ENCODE peak calls at places on chromosomes 11 and 22, in five cellular contexts. G, C, F, Q and K are unnamed samples.

GRCh38 chr22:35170716-35171697 is 86.3 kb upstream of the HMGXB4 start:
- DNase-seq in G (no peak), Q (no peak), F (peak), C (no peak), K (no peak)

GRCh38 chr11:13721760-13722159 is 53.3 kb downstream of the FAR1 start:
- DNase-seq in C (no peak), G (peak), F (no peak), Q (no peak), K (no peak)

GRCh38 chr11:18987454-18988231 is 48.4 kb upstream of the MRGPRX1 start:
- DNase-seq in F (no peak), C (no peak), G (peak), Q (no peak), K (no peak)

GRCh38 chr22:24440270-24440717 is 12.9 kb downstream of the ADORA2A start:
- DNase-seq in C (no peak), F (no peak), Q (no peak), G (no peak), K (no peak)

GRCh38 chr22:40346178-40347064 is at the start of gene ADSL:
- DNase-seq in C (peak), G (peak), F (peak), Q (peak), K (peak)

GRCh38 chr11:118106789-118107335 is 20.1 kb upstream of the SMIM35 start:
- DNase-seq in Q (no peak), G (no peak), F (no peak), C (no peak), K (peak)

GRCh38 chr11:73201249-73201648 is 16.8 kb upstream of the P2RY2 start:
- DNase-seq in F (no peak), Q (no peak), C (peak), G (no peak), K (peak)

GRCh38 chr11:86593833-86594232 is 78.6 kb downstream of the ME3 start:
- DNase-seq in F (no peak), G (no peak), Q (no peak), C (no peak), K (no peak)

GRCh38 chr22:36385491-36386350 is 2.0 kb downstream of the MYH9 start:
- DNase-seq in Q (peak), C (peak), G (no peak), F (no peak), K (peak)

GRCh38 chr11:13128381-13128780 is 119.3 kb downstream of the RASSF10 start:
- DNase-seq in Q (no peak), C (no peak), F (no peak), G (no peak), K (no peak)

GRCh38 chr11:118872403-118872821 is 11.3 kb upstream of the CXCR5 start:
- DNase-seq in C (no peak), F (no peak), G (no peak), Q (no peak), K (no peak)

GRCh38 chr11:16226245-16226644 is 130.1 kb downstream of the SOX6 start:
- DNase-seq in G (peak), C (peak), F (peak), Q (no peak), K (no peak)

GRCh38 chr11:36356201-36356600 is 60.1 kb downstream of the PRR5L start:
- DNase-seq in C (no peak), G (peak), Q (no peak), F (no peak), K (no peak)

GRCh38 chr11:10657308-10658271 is 36.0 kb downstream of the IRAG1 start:
- DNase-seq in C (no peak), G (peak), F (peak), Q (no peak), K (no peak)

GRCh38 chr22:36918730-36919129 is 5.3 kb downstream of the CSF2RB start:
- DNase-seq in C (no peak), Q (no peak), F (no peak), G (no peak), K (no peak)

GRCh38 chr11:13009921-13010736 is 1.0 kb downstream of the RASSF10 start:
- DNase-seq in C (no peak), F (no peak), G (peak), Q (peak), K (peak)

GRCh38 chr22:49209452-49210195 is 618.0 kb downstream of the BRD1 start:
- DNase-seq in Q (no peak), C (peak), F (no peak), G (no peak), K (no peak)

GRCh38 chr22:25903294-25903693 is 161.3 kb downstream of the MYO18B start:
- DNase-seq in C (no peak), F (peak), G (no peak), Q (no peak), K (no peak)

GRCh38 chr22:20319041-20319744 is 667 bp downstream of the DGCR6L start:
- DNase-seq in C (no peak), F (peak), G (no peak), Q (no peak), K (peak)

GRCh38 chr11:29318134-29318845 is 698.5 kb downstream of the KCNA4 start:
- DNase-seq in Q (no peak), G (peak), C (no peak), F (no peak), K (no peak)

GRCh38 chr22:25403752-25404471 is 160.6 kb upstream of the GRK3 start:
- DNase-seq in C (no peak), F (peak), Q (no peak), G (peak), K (no peak)

GRCh38 chr11:120912504-120912903 is 111.4 kb upstream of the TBCEL start:
- DNase-seq in C (no peak), Q (no peak), G (peak), F (peak), K (no peak)

GRCh38 chr22:25086902-25087282 is 112.8 kb upstream of the CRYBB3 start:
- DNase-seq in C (no peak), Q (no peak), G (no peak), F (no peak), K (no peak)

GRCh38 chr11:20259506-20259905 is 99.2 kb upstream of the DBX1 start:
- DNase-seq in G (peak), C (no peak), Q (no peak), F (no peak), K (no peak)

GRCh38 chr11:38089728-38090127 is 1491.7 kb upstream of the RAG2 start:
- DNase-seq in Q (no peak), F (no peak), G (no peak), C (no peak), K (no peak)

GRCh38 chr11:13120691-13121090 is 111.6 kb downstream of the RASSF10 start:
- DNase-seq in G (peak), C (no peak), F (no peak), Q (no peak), K (no peak)

GRCh38 chr11:35971841-35972422 is 28.1 kb downstream of the LDLRAD3 start:
- DNase-seq in G (no peak), Q (no peak), F (no peak), C (no peak), K (no peak)

GRCh38 chr11:93733474-93733873 is 7.8 kb downstream of the TAF1D start:
- DNase-seq in G (no peak), C (no peak), F (no peak), Q (no peak), K (no peak)

DNA sequence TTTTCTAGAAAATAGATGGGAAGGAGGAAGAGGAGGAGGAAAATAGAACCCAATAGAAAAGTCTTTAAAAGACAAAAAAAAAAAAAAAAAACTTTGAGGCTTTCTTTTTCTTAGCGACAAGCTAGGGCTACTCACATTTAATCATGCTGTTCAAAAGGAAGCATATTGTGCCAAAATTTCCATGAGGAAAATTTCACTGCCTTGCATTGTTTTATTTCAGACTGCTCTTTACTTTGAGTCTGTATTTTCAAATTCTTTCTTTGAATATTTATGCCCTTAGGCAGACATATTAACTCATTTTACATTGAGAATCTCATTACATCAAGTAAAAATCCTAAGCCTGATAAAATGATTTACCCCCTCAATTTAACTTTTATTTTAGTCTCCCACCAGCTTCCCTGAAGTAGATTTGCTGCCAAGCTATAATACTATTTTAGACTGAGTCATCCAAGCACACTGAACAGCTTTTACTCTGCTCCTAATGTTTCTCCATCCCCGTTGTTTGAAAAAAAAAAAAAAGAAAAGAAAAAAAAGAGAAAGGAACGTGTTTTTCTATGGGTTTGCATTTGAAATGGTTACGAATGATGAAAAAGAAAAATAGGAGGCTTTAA is 189.3 kb upstream of the MTMR2 start:
- DNase-seq in C (no peak), G (peak), F (no peak), Q (no peak), K (no peak)
- H3K27ac ChIP-seq in C (peak), G (peak), F (no peak), Q (no peak), K (peak)

DNA sequence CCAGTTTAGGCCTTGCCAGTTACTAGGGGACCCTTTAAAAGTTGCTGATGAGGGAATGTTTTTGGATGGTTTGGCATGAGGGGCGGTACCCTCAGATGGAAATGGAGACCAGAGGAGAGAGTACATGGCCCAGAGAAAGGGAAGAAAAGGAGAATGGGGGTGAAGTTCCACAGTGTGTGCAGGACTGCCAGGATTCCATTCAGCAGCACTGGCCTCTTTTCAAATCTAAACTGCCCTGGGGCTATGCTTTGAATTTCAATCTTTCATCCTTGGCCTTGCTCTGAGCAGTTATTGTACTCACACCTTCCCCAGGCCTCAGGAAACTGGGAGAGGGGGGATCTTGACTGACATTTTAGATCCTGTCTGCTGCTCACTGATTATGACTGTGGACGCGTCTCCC is 3.0 kb downstream of the SLC3A2 start:
- DNase-seq in F (no peak), G (no peak), Q (no peak), C (no peak), K (no peak)
- H3K4me3 ChIP-seq in F (peak), G (peak), Q (peak), C (peak), K (no peak)

DNA sequence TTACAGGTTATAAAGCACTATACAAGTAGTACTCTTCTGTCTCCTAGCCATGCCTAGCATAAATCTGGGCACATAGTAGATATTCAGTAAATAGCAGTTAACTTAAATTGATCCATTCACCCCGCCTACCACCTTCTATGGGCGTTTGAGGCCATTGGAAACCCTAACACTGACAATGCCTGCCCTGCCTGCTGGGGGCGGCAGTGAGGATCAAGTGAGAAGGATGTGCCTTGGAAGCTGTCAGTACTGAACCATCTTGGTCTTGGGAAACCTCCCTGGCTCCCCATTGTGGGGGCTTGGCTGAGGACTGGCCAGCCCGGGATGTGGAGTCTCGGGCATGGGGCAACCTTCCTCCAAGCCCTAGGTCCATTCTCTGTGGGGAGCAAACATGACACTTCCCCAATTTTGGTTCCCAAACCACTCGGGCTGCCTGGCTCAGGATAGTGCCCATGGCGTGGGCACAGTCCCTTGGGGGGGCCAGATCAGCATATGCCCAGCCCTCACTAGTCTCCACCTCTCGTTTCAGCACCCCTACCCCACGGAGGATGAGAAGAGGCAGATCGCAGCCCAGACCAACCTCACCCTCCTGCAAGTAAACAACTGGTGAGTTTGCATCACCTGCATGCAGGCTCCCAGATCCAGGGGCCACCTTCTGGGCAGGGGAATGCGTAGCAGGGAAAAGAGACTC is 67.4 kb downstream of the FEZ1 start:
- DNase-seq in C (peak), F (peak), Q (no peak), G (no peak), K (no peak)
- TF ChIP-seq CTCF in C (no peak), F (peak), Q (no peak), G (no peak), K (no peak)

GRCh38 chr11:114925591-114925990 is 247.3 kb downstream of the NXPE2 start:
- DNase-seq in Q (no peak), F (no peak), C (no peak), G (no peak), K (no peak)

GRCh38 chr11:114916406-114916805 is 238.1 kb downstream of the NXPE2 start:
- DNase-seq in C (no peak), G (no peak), F (no peak), Q (no peak), K (no peak)

GRCh38 chr11:114915871-114916270 is 237.5 kb downstream of the NXPE2 start:
- DNase-seq in Q (no peak), G (no peak), F (no peak), C (no peak), K (no peak)

GRCh38 chr11:114921697-114922096 is 243.4 kb downstream of the NXPE2 start:
- DNase-seq in F (no peak), G (no peak), Q (no peak), C (no peak), K (no peak)
- H3K27ac ChIP-seq in F (no peak), G (no peak), Q (no peak), C (no peak), K (no peak)

GRCh38 chr22:22712092-22712658 is 67.8 kb downstream of the GGTLC2 start:
- DNase-seq in F (no peak), G (no peak), Q (no peak), C (no peak), K (no peak)

GRCh38 chr22:22712666-22713365 is 68.4 kb downstream of the GGTLC2 start:
- DNase-seq in Q (no peak), C (no peak), F (no peak), G (no peak), K (no peak)

GRCh38 chr22:22714600-22715361 is 70.4 kb downstream of the GGTLC2 start:
- DNase-seq in F (no peak), G (no peak), C (no peak), Q (no peak), K (no peak)

GRCh38 chr22:22711532-22711913 is 67.1 kb downstream of the GGTLC2 start:
- DNase-seq in Q (no peak), C (no peak), F (no peak), G (no peak), K (no peak)

GRCh38 chr22:22713416-22713815 is 69.0 kb downstream of the GGTLC2 start:
- DNase-seq in F (no peak), G (no peak), Q (no peak), C (no peak), K (no peak)
- H3K4me3 ChIP-seq in F (no peak), G (no peak), Q (no peak), C (no peak), K (no peak)